ENCODE peak calls at places on chromosomes 4 and X, in five cellular contexts. Z, Q, N, G and J are unnamed samples.

GRCh38 chrX:79270401-79270800 is 96.7 kb downstream of the ITM2A start:
- DNase-seq in Q (peak; percentile 45), N (peak; percentile 73), G (no peak), Z (no peak), J (no peak)

GRCh38 chr4:3484057-3484973 is 21.2 kb downstream of the DOK7 start:
- DNase-seq in G (no peak), N (no peak), Q (no peak), Z (no peak), J (no peak)

GRCh38 chrX:69076084-69076483 is 89.2 kb downstream of the PJA1 start:
- DNase-seq in G (no peak), Z (no peak), Q (no peak), N (no peak), J (no peak)

GRCh38 chr4:144174401-144175067 is 34.0 kb upstream of the GYPA start:
- DNase-seq in N (no peak), Q (no peak), Z (no peak), G (peak; percentile 69), J (peak; percentile 84)

GRCh38 chr4:10055871-10056270 is 34.6 kb upstream of the SLC2A9 start:
- DNase-seq in Z (no peak), Q (no peak), G (no peak), N (peak; percentile 17), J (no peak)

GRCh38 chr4:73541251-73541650 is 59.7 kb downstream of the AFM start:
- DNase-seq in Z (no peak), G (no peak), Q (no peak), N (no peak), J (no peak)

GRCh38 chr4:100190643-100191600 is 654 bp upstream of the DDIT4L start:
- DNase-seq in Z (no peak), N (peak; percentile 69), G (peak; percentile 52), Q (no peak), J (peak; percentile 70)

GRCh38 chrX:40543661-40544328 is 37.0 kb upstream of the ATP6AP2 start:
- DNase-seq in Z (peak; percentile 33), Q (no peak), N (no peak), G (peak; percentile 55), J (peak; percentile 70)

GRCh38 chr4:140308366-140309123 is 64.9 kb upstream of the SCOC start:
- DNase-seq in G (peak; percentile 78), N (peak; percentile 29), Q (no peak), Z (peak; percentile 70), J (peak; percentile 98)

GRCh38 chr4:163484906-163485305 is 9.6 kb upstream of the TMA16 start:
- DNase-seq in G (peak; percentile 56), Z (no peak), N (peak; percentile 90), Q (no peak), J (peak; percentile 56)

GRCh38 chr4:102574317-102574716 is 73.2 kb downstream of the NFKB1 start:
- DNase-seq in N (no peak), G (no peak), Q (no peak), Z (no peak), J (peak; percentile 25)

GRCh38 chrX:45801554-45801953 is 600.9 kb upstream of the DIPK2B start:
- DNase-seq in Q (no peak), N (no peak), G (peak; percentile 35), Z (no peak), J (peak; percentile 60)

GRCh38 chrX:6667048-6667768 is 132.3 kb upstream of the VCX3A start:
- DNase-seq in Z (no peak), G (no peak), N (no peak), Q (no peak), J (no peak)

GRCh38 chrX:123424546-123424945 is 240.5 kb downstream of the GRIA3 start:
- DNase-seq in Z (no peak), G (peak; percentile 74), N (no peak), Q (no peak), J (peak; percentile 64)

GRCh38 chr4:61924131-61924530 is 724.0 kb downstream of the ADGRL3 start:
- DNase-seq in Z (no peak), Q (no peak), G (no peak), N (no peak), J (no peak)

GRCh38 chr4:51925307-51925706 is 82.4 kb downstream of the DCUN1D4 start:
- DNase-seq in Q (no peak), N (no peak), G (no peak), Z (no peak), J (no peak)

GRCh38 chr4:184825394-184826314 is at the start of gene ACSL1:
- DNase-seq in Z (no peak), N (peak; percentile 89), G (peak; percentile 73), Q (peak; percentile 59), J (peak; percentile 63)

GRCh38 chrX:135454816-135455215 is 33.1 kb downstream of the SMIM10L2A start:
- DNase-seq in N (no peak), G (no peak), Q (no peak), Z (no peak), J (no peak)

GRCh38 chr4:142435599-142436235 is 410.4 kb downstream of the INPP4B start:
- DNase-seq in N (peak; percentile 91), Q (no peak), G (no peak), Z (no peak), J (no peak)

GRCh38 chr4:7737268-7737645 is 202.4 kb downstream of the AFAP1 start:
- DNase-seq in Q (no peak), G (no peak), Z (no peak), N (no peak), J (no peak)

GRCh38 chr4:110639207-110640092 is 16.6 kb upstream of the PITX2 start:
- DNase-seq in Q (no peak), G (no peak), N (peak; percentile 80), Z (no peak), J (no peak)

GRCh38 chrX:45360571-45360970 is 159.9 kb upstream of the DIPK2B start:
- DNase-seq in Q (no peak), Z (no peak), N (no peak), G (no peak), J (no peak)

GRCh38 chr4:8705161-8706145 is 112.9 kb downstream of the CPZ start:
- DNase-seq in Z (no peak), N (peak; percentile 65), G (no peak), Q (no peak), J (no peak)

GRCh38 chrX:69318651-69319305 is 153.5 kb upstream of the PJA1 start:
- DNase-seq in Q (no peak), N (peak; percentile 49), Z (no peak), G (no peak), J (no peak)

GRCh38 chrX:49919617-49920016 is 2.8 kb upstream of the CLCN5 start:
- DNase-seq in Q (no peak), N (peak; percentile 63), G (peak; percentile 43), Z (no peak), J (peak; percentile 85)

GRCh38 chrX:427812-428725 is 41.4 kb upstream of the PPP2R3B start:
- DNase-seq in G (peak; percentile 78), Z (no peak), Q (no peak), N (peak; percentile 88), J (no peak)

GRCh38 chr4:55426518-55426917 is 30.8 kb downstream of the TMEM165 start:
- DNase-seq in G (no peak), Z (no peak), N (no peak), Q (no peak), J (no peak)

GRCh38 chr4:32826169-32826568 is 2106.0 kb downstream of the PCDH7 start:
- DNase-seq in G (no peak), Q (no peak), N (no peak), Z (no peak), J (no peak)

GRCh38 chr4:109730294-109731051 is 603 bp upstream of the PLA2G12A start:
- DNase-seq in Z (no peak), N (no peak), Q (no peak), G (peak; percentile 76), J (peak; percentile 55)